ENCODE peak calls at places on chromosomes 3 and 15, in ten cellular contexts. K, O, L, M, P, G, J, U, S and Z are unnamed samples.

GRCh38 chr15:62545392-62546227 is 380.5 kb upstream of the C2CD4B start:
- DNase-seq in J (peak; percentile 40), U (peak; percentile 11), M (peak; percentile 7), G (no peak), L (no peak), O (no peak), P (peak; percentile 75), S (no peak), K (no peak), Z (no peak)

GRCh38 chr15:69578792-69579587 is 126.4 kb downstream of the RPLP1 start:
- DNase-seq in J (no peak), K (no peak), G (no peak), O (no peak), L (no peak), M (no peak), P (peak; percentile 36), S (no peak), U (no peak), Z (no peak)

GRCh38 chr3:129470861-129471260 is 30.8 kb downstream of the IFT122 start:
- DNase-seq in J (no peak), K (no peak), L (no peak), M (no peak), O (no peak), U (no peak), S (no peak), P (no peak), G (no peak), Z (no peak)

GRCh38 chr3:45938858-45939257 is 4.4 kb upstream of the CXCR6 start:
- DNase-seq in U (peak; percentile 86), S (peak; percentile 85), O (peak; percentile 66), P (peak; percentile 78), L (peak; percentile 80), J (peak; percentile 82), M (peak; percentile 39), K (peak; percentile 45), G (peak; percentile 86), Z (peak; percentile 60)

GRCh38 chr15:84702961-84703482 is 12.9 kb downstream of the SEC11A start:
- DNase-seq in G (no peak), K (no peak), O (no peak), S (no peak), M (no peak), P (peak; percentile 35), L (no peak), U (peak; percentile 9), J (no peak), Z (no peak)

GRCh38 chr3:53159415-53160135 is 1.4 kb upstream of the PRKCD start:
- DNase-seq in P (no peak), M (no peak), G (peak; percentile 62), S (peak; percentile 78), O (no peak), J (no peak), U (no peak), K (no peak), L (no peak), Z (no peak)

GRCh38 chr15:81001180-81002003 is 669 bp downstream of the TLNRD1 start:
- DNase-seq in K (peak; percentile 42), U (peak; percentile 60), P (peak; percentile 42), J (peak; percentile 61), O (peak; percentile 41), G (peak; percentile 77), S (peak; percentile 48), M (no peak), L (peak; percentile 20), Z (no peak)

GRCh38 chr3:194487289-194488006 is 646 bp upstream of the ATP13A3 start:
- DNase-seq in S (peak; percentile 57), G (peak; percentile 28), M (no peak), J (peak; percentile 86), U (peak; percentile 56), P (no peak), O (peak; percentile 43), K (peak; percentile 48), L (peak; percentile 32), Z (peak; percentile 49)

GRCh38 chr3:172635588-172635987 is 75.3 kb downstream of the NCEH1 start:
- DNase-seq in P (no peak), G (no peak), M (no peak), S (no peak), J (no peak), K (peak; percentile 16), U (no peak), L (no peak), O (no peak), Z (peak; percentile 10)

GRCh38 chr15:51286816-51287215 is 51.6 kb downstream of the CYP19A1 start:
- DNase-seq in S (peak; percentile 34), G (no peak), U (no peak), K (no peak), P (no peak), L (no peak), O (no peak), M (no peak), J (peak; percentile 41), Z (no peak)

GRCh38 chr3:174440350-174440716 is 418.8 kb upstream of the NAALADL2 start:
- DNase-seq in U (no peak), S (no peak), M (no peak), G (peak; percentile 38), J (peak; percentile 84), O (no peak), K (no peak), L (no peak), P (no peak), Z (no peak)

GRCh38 chr15:68781766-68782588 is 38.7 kb downstream of the ANP32A start:
- DNase-seq in P (no peak), O (no peak), J (no peak), M (no peak), L (no peak), S (peak; percentile 24), G (no peak), U (no peak), K (no peak), Z (no peak)

GRCh38 chr3:111681705-111682426 is 86.7 kb upstream of the ZBED2 start:
- DNase-seq in G (no peak), U (no peak), K (no peak), S (no peak), M (no peak), J (no peak), P (no peak), O (no peak), L (no peak), Z (no peak)

GRCh38 chr15:44697014-44697413 is 14.1 kb downstream of the PATL2 start:
- DNase-seq in M (no peak), P (no peak), L (no peak), U (no peak), G (no peak), K (no peak), O (no peak), J (no peak), S (no peak), Z (no peak)

GRCh38 chr3:115272036-115272824 is 125.1 kb upstream of the ZBTB20 start:
- DNase-seq in O (no peak), U (peak; percentile 60), G (peak; percentile 3), S (no peak), K (no peak), L (no peak), P (no peak), J (peak; percentile 29), M (no peak), Z (no peak)

GRCh38 chr3:69322110-69322509 is 63.8 kb downstream of the FRMD4B start:
- DNase-seq in U (no peak), K (no peak), L (no peak), P (no peak), G (no peak), O (no peak), J (no peak), M (no peak), S (no peak), Z (no peak)

GRCh38 chr3:70094197-70094596 is 94.7 kb downstream of the SAMMSON start:
- DNase-seq in U (no peak), O (no peak), G (no peak), J (no peak), K (no peak), P (no peak), M (no peak), L (no peak), S (no peak), Z (no peak)

GRCh38 chr3:139326707-139327106 is 17.1 kb upstream of the MRPS22 start:
- DNase-seq in K (no peak), G (no peak), U (no peak), O (no peak), M (no peak), S (no peak), P (no peak), L (no peak), J (no peak), Z (no peak)

GRCh38 chr3:120506076-120506827 is 55.5 kb upstream of the FSTL1 start:
- DNase-seq in J (no peak), M (no peak), O (no peak), S (no peak), G (no peak), K (no peak), P (no peak), L (no peak), U (peak; percentile 32), Z (no peak)